ENCODE peak calls at places on chromosomes 16 and 17, in seven cellular contexts. One of them, this sample, is unnamed.
A peak's percentile ranks its signal among the peaks of the same experiment; 100 is the strongest.

GRCh38 chr16:73268311-73268997 is 220.5 kb upstream of the ZFHX3 start:
- DNase-seq in stomach: no peak
- DNase-seq in neural progenitor cell: peak; percentile 72
- DNase-seq in upper lobe of right lung: no peak
- DNase-seq in neuronal stem cell: peak; percentile 24
- DNase-seq in gastrocnemius medialis: no peak
- DNase-seq in CD4-positive, alpha-beta memory T cell: no peak
- DNase-seq in this sample: peak; percentile 7

GRCh38 chr16:47204736-47205499 is 61.2 kb upstream of the NETO2 start:
- DNase-seq in stomach: no peak
- DNase-seq in neural progenitor cell: peak; percentile 3
- DNase-seq in upper lobe of right lung: no peak
- DNase-seq in neuronal stem cell: no peak
- DNase-seq in gastrocnemius medialis: no peak
- DNase-seq in CD4-positive, alpha-beta memory T cell: no peak
- DNase-seq in this sample: no peak

GRCh38 chr17:62653002-62653830 is 25.7 kb downstream of the MRC2 start:
- DNase-seq in stomach: peak; percentile 63
- DNase-seq in neural progenitor cell: peak; percentile 95
- DNase-seq in upper lobe of right lung: peak; percentile 90
- DNase-seq in neuronal stem cell: peak; percentile 77
- DNase-seq in gastrocnemius medialis: no peak
- DNase-seq in CD4-positive, alpha-beta memory T cell: peak; percentile 75
- DNase-seq in this sample: peak; percentile 7

GRCh38 chr16:2751577-2752034 is 832 bp upstream of the SRRM2 start:
- DNase-seq in stomach: no peak
- DNase-seq in neural progenitor cell: no peak
- DNase-seq in upper lobe of right lung: no peak
- DNase-seq in neuronal stem cell: no peak
- DNase-seq in gastrocnemius medialis: no peak
- DNase-seq in CD4-positive, alpha-beta memory T cell: no peak
- DNase-seq in this sample: no peak

GRCh38 chr16:3095869-3096268 is 3.2 kb downstream of the ZSCAN10 start:
- DNase-seq in stomach: no peak
- DNase-seq in neural progenitor cell: no peak
- DNase-seq in upper lobe of right lung: no peak
- DNase-seq in neuronal stem cell: no peak
- DNase-seq in gastrocnemius medialis: no peak
- DNase-seq in CD4-positive, alpha-beta memory T cell: peak; percentile 80
- DNase-seq in this sample: no peak

GRCh38 chr16:13269359-13269758 is 368.0 kb downstream of the SHISA9 start:
- DNase-seq in stomach: no peak
- DNase-seq in neural progenitor cell: no peak
- DNase-seq in upper lobe of right lung: no peak
- DNase-seq in neuronal stem cell: no peak
- DNase-seq in gastrocnemius medialis: no peak
- DNase-seq in CD4-positive, alpha-beta memory T cell: no peak
- DNase-seq in this sample: no peak

GRCh38 chr17:4658478-4659305 is 17.2 kb upstream of the ALOX15 start:
- DNase-seq in stomach: no peak
- DNase-seq in neural progenitor cell: no peak
- DNase-seq in upper lobe of right lung: peak; percentile 7
- DNase-seq in neuronal stem cell: no peak
- DNase-seq in gastrocnemius medialis: no peak
- DNase-seq in CD4-positive, alpha-beta memory T cell: no peak
- DNase-seq in this sample: no peak

GRCh38 chr17:74271902-74272563 is 2.0 kb upstream of the DNAI2 start:
- DNase-seq in stomach: no peak
- DNase-seq in neural progenitor cell: peak; percentile 46
- DNase-seq in upper lobe of right lung: peak; percentile 82
- DNase-seq in neuronal stem cell: no peak
- DNase-seq in gastrocnemius medialis: no peak
- DNase-seq in CD4-positive, alpha-beta memory T cell: no peak
- DNase-seq in this sample: no peak

GRCh38 chr17:13917635-13918034 is 151.7 kb upstream of the COX10 start:
- DNase-seq in stomach: no peak
- DNase-seq in neural progenitor cell: no peak
- DNase-seq in upper lobe of right lung: no peak
- DNase-seq in neuronal stem cell: no peak
- DNase-seq in gastrocnemius medialis: no peak
- DNase-seq in CD4-positive, alpha-beta memory T cell: no peak
- DNase-seq in this sample: no peak

GRCh38 chr17:79044462-79044861 is 20.5 kb downstream of the C1QTNF1 start:
- DNase-seq in stomach: no peak
- DNase-seq in neural progenitor cell: no peak
- DNase-seq in upper lobe of right lung: peak; percentile 31
- DNase-seq in neuronal stem cell: no peak
- DNase-seq in gastrocnemius medialis: no peak
- DNase-seq in CD4-positive, alpha-beta memory T cell: no peak
- DNase-seq in this sample: no peak

GRCh38 chr17:52227926-52228325 is 69.4 kb upstream of the CA10 start:
- DNase-seq in stomach: no peak
- DNase-seq in neural progenitor cell: no peak
- DNase-seq in upper lobe of right lung: no peak
- DNase-seq in neuronal stem cell: no peak
- DNase-seq in gastrocnemius medialis: no peak
- DNase-seq in CD4-positive, alpha-beta memory T cell: no peak
- DNase-seq in this sample: no peak

GRCh38 chr16:25010542-25010941 is 4.6 kb downstream of the ARHGAP17 start:
- DNase-seq in stomach: no peak
- DNase-seq in neural progenitor cell: no peak
- DNase-seq in upper lobe of right lung: no peak
- DNase-seq in neuronal stem cell: no peak
- DNase-seq in gastrocnemius medialis: no peak
- DNase-seq in CD4-positive, alpha-beta memory T cell: no peak
- DNase-seq in this sample: no peak

GRCh38 chr16:11916524-11917285 is 949 bp upstream of the GSPT1 start:
- DNase-seq in stomach: peak; percentile 60
- DNase-seq in neural progenitor cell: no peak
- DNase-seq in upper lobe of right lung: no peak
- DNase-seq in neuronal stem cell: no peak
- DNase-seq in gastrocnemius medialis: no peak
- DNase-seq in CD4-positive, alpha-beta memory T cell: peak; percentile 43
- DNase-seq in this sample: peak; percentile 68

GRCh38 chr17:67629963-67630320 is 87.8 kb upstream of the NOL11 start:
- DNase-seq in stomach: no peak
- DNase-seq in neural progenitor cell: peak; percentile 37
- DNase-seq in upper lobe of right lung: no peak
- DNase-seq in neuronal stem cell: no peak
- DNase-seq in gastrocnemius medialis: no peak
- DNase-seq in CD4-positive, alpha-beta memory T cell: no peak
- DNase-seq in this sample: no peak

GRCh38 chr16:66961065-66961744 is at the start of gene CES3:
- DNase-seq in stomach: peak; percentile 71
- DNase-seq in neural progenitor cell: peak; percentile 91
- DNase-seq in upper lobe of right lung: peak; percentile 84
- DNase-seq in neuronal stem cell: peak; percentile 61
- DNase-seq in gastrocnemius medialis: no peak
- DNase-seq in CD4-positive, alpha-beta memory T cell: peak; percentile 66
- DNase-seq in this sample: peak; percentile 91

GRCh38 chr17:77105706-77106105 is 35.1 kb upstream of the SEC14L1 start:
- DNase-seq in stomach: no peak
- DNase-seq in neural progenitor cell: no peak
- DNase-seq in upper lobe of right lung: no peak
- DNase-seq in neuronal stem cell: no peak
- DNase-seq in gastrocnemius medialis: no peak
- DNase-seq in CD4-positive, alpha-beta memory T cell: no peak
- DNase-seq in this sample: no peak

GRCh38 chr17:77100009-77100408 is 40.8 kb upstream of the SEC14L1 start:
- DNase-seq in stomach: peak; percentile 62
- DNase-seq in neural progenitor cell: peak; percentile 37
- DNase-seq in upper lobe of right lung: peak; percentile 88
- DNase-seq in neuronal stem cell: no peak
- DNase-seq in gastrocnemius medialis: peak; percentile 32
- DNase-seq in CD4-positive, alpha-beta memory T cell: no peak
- DNase-seq in this sample: no peak

GRCh38 chr17:77098884-77099545 is 41.8 kb upstream of the SEC14L1 start:
- DNase-seq in stomach: peak; percentile 57
- DNase-seq in neural progenitor cell: no peak
- DNase-seq in upper lobe of right lung: no peak
- DNase-seq in neuronal stem cell: no peak
- DNase-seq in gastrocnemius medialis: peak; percentile 71
- DNase-seq in CD4-positive, alpha-beta memory T cell: peak; percentile 65
- DNase-seq in this sample: peak; percentile 66

GRCh38 chr17:77097772-77098171 is 43.0 kb upstream of the SEC14L1 start:
- DNase-seq in stomach: no peak
- DNase-seq in neural progenitor cell: no peak
- DNase-seq in upper lobe of right lung: no peak
- DNase-seq in neuronal stem cell: no peak
- DNase-seq in gastrocnemius medialis: no peak
- DNase-seq in CD4-positive, alpha-beta memory T cell: no peak
- DNase-seq in this sample: no peak

GRCh38 chr17:77101521-77102410 is 39.0 kb upstream of the SEC14L1 start:
- DNase-seq in stomach: no peak
- DNase-seq in neural progenitor cell: no peak
- DNase-seq in upper lobe of right lung: no peak
- DNase-seq in neuronal stem cell: no peak
- DNase-seq in gastrocnemius medialis: no peak
- DNase-seq in CD4-positive, alpha-beta memory T cell: no peak
- DNase-seq in this sample: no peak
- H3K9me3 ChIP-seq in stomach: no peaks in the 10 kb centered on the region
- H3K9me3 ChIP-seq in neural progenitor cell: no peaks in the 10 kb centered on the region
- H3K9me3 ChIP-seq in upper lobe of right lung: no peaks in the 10 kb centered on the region
- H3K9me3 ChIP-seq in neuronal stem cell: peaks cover 2% of the 10 kb centered on the region
- H3K9me3 ChIP-seq in gastrocnemius medialis: no peaks in the 10 kb centered on the region
- H3K9me3 ChIP-seq in CD4-positive, alpha-beta memory T cell: no peaks in the 10 kb centered on the region
- H3K9me3 ChIP-seq in this sample: no peaks in the 10 kb centered on the region

GRCh38 chr17:20211246-20211645 is 202.1 kb downstream of the SPECC1 start:
- DNase-seq in stomach: no peak
- DNase-seq in neural progenitor cell: no peak
- DNase-seq in upper lobe of right lung: no peak
- DNase-seq in neuronal stem cell: no peak
- DNase-seq in gastrocnemius medialis: no peak
- DNase-seq in CD4-positive, alpha-beta memory T cell: no peak
- DNase-seq in this sample: no peak

GRCh38 chr17:20214807-20215206 is 205.6 kb downstream of the SPECC1 start:
- DNase-seq in stomach: no peak
- DNase-seq in neural progenitor cell: no peak
- DNase-seq in upper lobe of right lung: no peak
- DNase-seq in neuronal stem cell: no peak
- DNase-seq in gastrocnemius medialis: no peak
- DNase-seq in CD4-positive, alpha-beta memory T cell: no peak
- DNase-seq in this sample: no peak

GRCh38 chr17:20216154-20216815 is 207.1 kb downstream of the SPECC1 start:
- DNase-seq in stomach: no peak
- DNase-seq in neural progenitor cell: no peak
- DNase-seq in upper lobe of right lung: no peak
- DNase-seq in neuronal stem cell: no peak
- DNase-seq in gastrocnemius medialis: no peak
- DNase-seq in CD4-positive, alpha-beta memory T cell: no peak
- DNase-seq in this sample: no peak

GRCh38 chr17:20210614-20211013 is 201.5 kb downstream of the SPECC1 start:
- DNase-seq in stomach: no peak
- DNase-seq in neural progenitor cell: no peak
- DNase-seq in upper lobe of right lung: no peak
- DNase-seq in neuronal stem cell: no peak
- DNase-seq in gastrocnemius medialis: no peak
- DNase-seq in CD4-positive, alpha-beta memory T cell: no peak
- DNase-seq in this sample: no peak

GRCh38 chr17:20213429-20213828 is 204.3 kb downstream of the SPECC1 start:
- DNase-seq in stomach: peak; percentile 40
- DNase-seq in neural progenitor cell: no peak
- DNase-seq in upper lobe of right lung: no peak
- DNase-seq in neuronal stem cell: no peak
- DNase-seq in gastrocnemius medialis: no peak
- DNase-seq in CD4-positive, alpha-beta memory T cell: no peak
- DNase-seq in this sample: no peak
- H3K27ac ChIP-seq in stomach: no peak overlapping the region
- H3K27ac ChIP-seq in neural progenitor cell: no peak overlapping the region
- H3K27ac ChIP-seq in upper lobe of right lung: no peak overlapping the region
- H3K27ac ChIP-seq in neuronal stem cell: no peak overlapping the region
- H3K27ac ChIP-seq in gastrocnemius medialis: no peak overlapping the region
- H3K27ac ChIP-seq in CD4-positive, alpha-beta memory T cell: no peak overlapping the region
- H3K27ac ChIP-seq in this sample: no peak overlapping the region

DNA sequence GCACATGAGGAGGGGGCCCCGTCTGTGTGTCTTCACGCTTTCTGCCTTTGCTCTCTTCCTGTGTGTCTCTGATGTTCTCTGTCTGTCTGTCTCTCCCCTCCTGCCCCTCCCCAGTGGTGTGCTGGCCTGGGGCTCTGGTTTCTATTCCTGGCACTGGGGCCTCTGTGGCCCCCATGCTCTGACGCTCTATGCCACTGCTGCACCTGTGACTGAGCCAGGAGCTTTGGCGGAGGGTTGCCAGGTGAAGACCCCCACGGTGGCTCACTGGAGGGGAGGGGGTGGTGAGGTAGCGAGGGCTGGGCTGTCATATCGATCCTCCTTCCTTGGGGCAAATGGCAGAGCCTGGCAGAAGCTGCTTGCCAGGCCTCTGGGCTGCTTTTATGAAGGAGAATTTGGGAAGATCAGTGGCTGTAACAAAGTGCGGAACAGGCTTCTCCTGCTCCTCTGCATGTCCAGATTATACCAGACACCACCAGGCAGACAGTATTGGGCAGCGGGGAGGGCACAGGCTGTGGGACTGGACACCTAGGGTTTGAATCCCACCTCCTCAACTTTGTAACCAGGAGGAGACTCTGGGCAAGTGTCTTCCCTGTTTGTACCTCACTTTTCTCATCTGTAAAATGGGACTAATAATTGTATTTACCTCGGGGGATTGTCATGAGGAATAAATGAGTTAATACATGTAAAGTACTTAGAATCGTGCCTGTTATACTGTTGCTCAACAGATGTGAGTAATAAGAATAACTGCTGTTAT is 24.9 kb upstream of the BRD7 start:
- DNase-seq in stomach: no peak
- DNase-seq in neural progenitor cell: no peak
- DNase-seq in upper lobe of right lung: no peak
- DNase-seq in neuronal stem cell: no peak
- DNase-seq in gastrocnemius medialis: no peak
- DNase-seq in CD4-positive, alpha-beta memory T cell: no peak
- DNase-seq in this sample: no peak
- H3K4me1 ChIP-seq in stomach: no peaks in the 10 kb centered on the region
- H3K4me1 ChIP-seq in neural progenitor cell: peaks cover 23% of the 10 kb centered on the region
- H3K4me1 ChIP-seq in upper lobe of right lung: no peaks in the 10 kb centered on the region
- H3K4me1 ChIP-seq in neuronal stem cell: peaks cover 16% of the 10 kb centered on the region
- H3K4me1 ChIP-seq in gastrocnemius medialis: no peaks in the 10 kb centered on the region
- H3K4me1 ChIP-seq in CD4-positive, alpha-beta memory T cell: peaks cover 10% of the 10 kb centered on the region
- H3K4me1 ChIP-seq in this sample: no peaks in the 10 kb centered on the region

DNA sequence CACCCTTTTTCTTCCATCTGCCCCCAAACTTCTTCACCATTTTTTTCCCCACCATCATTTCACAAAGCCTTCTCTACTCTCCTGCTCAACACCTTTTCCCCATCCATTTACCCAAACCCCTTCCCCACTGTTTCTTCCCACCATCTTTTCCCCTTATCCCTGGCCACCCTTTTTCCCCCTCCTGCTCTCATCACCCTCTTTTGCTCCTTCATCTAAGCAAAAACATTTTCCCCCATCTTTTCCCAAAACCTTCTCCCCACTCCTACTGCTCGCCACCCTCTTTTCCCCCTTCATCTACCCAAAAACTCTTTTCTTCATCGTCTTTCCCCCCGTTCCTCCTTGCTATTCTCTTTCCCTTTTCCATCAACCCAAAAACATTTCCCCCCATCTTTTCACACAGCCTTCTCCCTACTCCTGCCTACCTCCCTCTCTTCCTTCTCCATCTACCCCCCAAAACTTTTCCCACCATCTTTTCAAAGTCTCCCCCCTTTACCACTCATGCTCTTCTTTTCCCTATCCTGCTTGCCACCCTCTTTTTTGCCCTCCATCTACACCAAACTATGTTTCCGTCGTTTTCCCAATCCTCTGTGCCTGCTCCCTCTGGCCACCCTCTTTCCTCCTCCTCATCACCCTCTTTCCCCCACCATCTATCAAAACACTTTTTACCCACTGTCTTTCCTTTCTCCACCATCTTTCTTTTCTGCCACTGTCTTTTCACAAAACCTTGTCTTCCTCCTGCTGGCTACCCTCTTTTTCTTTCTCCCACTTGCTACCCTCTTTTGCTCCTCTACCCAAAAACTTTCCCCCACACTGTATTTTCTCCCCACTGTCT is 205.8 kb upstream of the WSB1 start:
- DNase-seq in stomach: no peak
- DNase-seq in neural progenitor cell: no peak
- DNase-seq in upper lobe of right lung: no peak
- DNase-seq in neuronal stem cell: no peak
- DNase-seq in gastrocnemius medialis: no peak
- DNase-seq in CD4-positive, alpha-beta memory T cell: no peak
- DNase-seq in this sample: no peak
- H3K9me3 ChIP-seq in stomach: no peaks in the 10 kb centered on the region
- H3K9me3 ChIP-seq in neural progenitor cell: peaks cover 23% of the 10 kb centered on the region
- H3K9me3 ChIP-seq in upper lobe of right lung: no peaks in the 10 kb centered on the region
- H3K9me3 ChIP-seq in neuronal stem cell: peaks cover 23% of the 10 kb centered on the region
- H3K9me3 ChIP-seq in gastrocnemius medialis: no peaks in the 10 kb centered on the region
- H3K9me3 ChIP-seq in CD4-positive, alpha-beta memory T cell: no peaks in the 10 kb centered on the region
- H3K9me3 ChIP-seq in this sample: no peaks in the 10 kb centered on the region

This sample was measured in small intestine.